ENCODE peak calls at places on chromosomes 12 and 14, in six cellular contexts. E, Y, N, T, Q and I are unnamed samples.

GRCh38 chr12:108306014-108306501 is 33.1 kb downstream of the CMKLR1 start:
- DNase-seq in N (no peak), Q (no peak), Y (no peak), T (no peak), E (no peak), I (no peak)

GRCh38 chr12:132754555-132754954 is 7.1 kb downstream of the ANKLE2 start:
- DNase-seq in Y (no peak), T (no peak), Q (no peak), E (no peak), N (peak), I (no peak)

GRCh38 chr12:114263031-114263825 is 142.7 kb downstream of the TBX5 start:
- DNase-seq in T (no peak), E (no peak), Y (no peak), Q (no peak), N (no peak), I (no peak)

GRCh38 chr12:16359512-16360491 is 12.4 kb downstream of the MGST1 start:
- DNase-seq in T (no peak), N (peak), Y (no peak), E (no peak), Q (peak), I (no peak)

GRCh38 chr14:24343795-24344660 is 4.2 kb upstream of the RIPK3 start:
- DNase-seq in Q (no peak), N (no peak), E (no peak), Y (no peak), T (no peak), I (no peak)

GRCh38 chr14:23120405-23121251 is 1.6 kb upstream of the CEBPE start:
- DNase-seq in Q (peak), N (peak), Y (peak), T (peak), E (peak), I (peak)

GRCh38 chr14:70684030-70684429 is 42.3 kb downstream of the TTC9 start:
- DNase-seq in T (no peak), N (no peak), Q (no peak), E (no peak), Y (no peak), I (no peak)

GRCh38 chr12:53097564-53098353 is at the start of gene IGFBP6:
- DNase-seq in E (peak), Y (peak), T (peak), N (peak), Q (peak), I (peak)

GRCh38 chr14:61420326-61420725 is 98.9 kb downstream of the PRKCH start:
- DNase-seq in N (no peak), T (peak), Q (no peak), Y (no peak), E (no peak), I (no peak)